ENCODE peak calls at places on chromosomes 11 and 22, in ten cellular contexts. O is H9, G is psoas muscle, F is retinal pigment epithelial cell, S is iPS DF 19.7, H is T-helper 1 cell, V is kidney epithelial cell, A is HTR-8/SVneo, M is upper lobe of right lung, E is OCI-LY7. I is an unnamed sample.

GRCh38 chr11:14417186-14417585 is 58.2 kb upstream of the RRAS2 start:
- DNase-seq in E (no peak), O (no peak), V (no peak), A (no peak), M (no peak), G (no peak), H (no peak), S (no peak), F (no peak), I (no peak)

GRCh38 chr11:65867284-65868071 is 5.1 kb downstream of the EFEMP2 start:
- DNase-seq in G (peak), O (peak), V (no peak), F (no peak), H (no peak), E (peak), S (no peak), M (no peak), A (no peak), I (peak)

GRCh38 chr22:17919276-17920144 is 104.9 kb downstream of the MICAL3 start:
- DNase-seq in V (no peak), M (no peak), E (no peak), F (no peak), O (peak), A (no peak), H (no peak), S (no peak), G (no peak), I (peak)

GRCh38 chr11:45801723-45802315 is 3.1 kb upstream of the SLC35C1 start:
- DNase-seq in A (no peak), E (peak), O (no peak), S (no peak), G (no peak), H (no peak), M (no peak), F (no peak), V (no peak), I (no peak)

GRCh38 chr11:134139873-134140331 is 71.0 kb downstream of the JAM3 start:
- DNase-seq in H (no peak), F (peak), O (peak), S (peak), G (peak), A (peak), E (peak), V (peak), M (no peak), I (no peak)

GRCh38 chr11:102559839-102560238 is 29.3 kb upstream of the MMP7 start:
- DNase-seq in A (no peak), F (no peak), M (no peak), E (peak), H (no peak), V (no peak), G (no peak), S (no peak), O (no peak), I (no peak)

GRCh38 chr22:46165975-46166374 is 15.6 kb downstream of the PPARA start:
- DNase-seq in M (no peak), V (no peak), S (no peak), H (no peak), O (no peak), E (no peak), F (no peak), G (no peak), A (no peak), I (no peak)

GRCh38 chr11:13434247-13435205 is 28.5 kb downstream of the BTBD10 start:
- DNase-seq in M (no peak), S (no peak), O (no peak), H (no peak), G (no peak), F (no peak), E (no peak), V (peak), A (no peak), I (no peak)